ENCODE peak calls at places on chromosomes 7 and 10, in seven cellular contexts. V is heart right ventricle, O is small intestine, F is neural progenitor cell, Z is AG20443, T is H4, A is KG1. I is an unnamed sample.
A peak's percentile ranks its signal among the peaks of the same experiment; 100 is the strongest.

GRCh38 chr7:156021476-156021875 is 209.2 kb upstream of the SHH start:
- DNase-seq in V (no peak), O (no peak), F (no peak), Z (no peak), T (no peak), A (no peak), I (no peak)

GRCh38 chr10:29736325-29737208 is 101.8 kb upstream of the SVIL start:
- DNase-seq in V (peak; percentile 75), O (peak; percentile 56), F (peak; percentile 84), Z (peak; percentile 95), T (no peak), A (no peak), I (peak; percentile 73)

GRCh38 chr10:13615650-13616049 is 28.9 kb downstream of the PRPF18 start:
- DNase-seq in V (no peak), O (no peak), F (peak; percentile 48), Z (no peak), T (no peak), A (no peak), I (peak; percentile 20)

GRCh38 chr7:29564455-29565185 is 985 bp downstream of the PRR15 start:
- DNase-seq in V (peak; percentile 56), O (peak; percentile 71), F (peak; percentile 70), Z (peak; percentile 85), T (peak; percentile 78), A (no peak), I (peak; percentile 70)

GRCh38 chr7:143988986-143989745 is 11.0 kb upstream of the OR6B1 start:
- DNase-seq in V (no peak), O (no peak), F (no peak), Z (peak; percentile 58), T (no peak), A (no peak), I (no peak)

GRCh38 chr7:65554-65953 is 126.8 kb upstream of the FAM20C start:
- DNase-seq in V (no peak), O (no peak), F (no peak), Z (peak; percentile 69), T (no peak), A (no peak), I (no peak)

GRCh38 chr10:132489053-132489703 is 48.4 kb upstream of the INPP5A start:
- DNase-seq in V (no peak), O (no peak), F (no peak), Z (peak; percentile 89), T (no peak), A (no peak), I (no peak)

GRCh38 chr7:149790146-149790548 is 16.8 kb upstream of the ZNF467 start:
- DNase-seq in V (peak; percentile 61), O (no peak), F (peak; percentile 86), Z (peak; percentile 65), T (no peak), A (no peak), I (peak; percentile 86)

GRCh38 chr7:140033036-140033435 is 29.7 kb downstream of the PARP12 start:
- DNase-seq in V (no peak), O (no peak), F (no peak), Z (no peak), T (no peak), A (no peak), I (no peak)

GRCh38 chr10:12299222-12299973 is 49.9 kb upstream of the CAMK1D start:
- DNase-seq in V (no peak), O (no peak), F (no peak), Z (no peak), T (no peak), A (no peak), I (no peak)

GRCh38 chr10:91163269-91163708 is 57.2 kb upstream of the PCGF5 start:
- DNase-seq in V (peak; percentile 73), O (peak; percentile 69), F (peak; percentile 71), Z (peak; percentile 67), T (peak; percentile 22), A (peak; percentile 32), I (peak; percentile 69)

GRCh38 chr10:99685232-99686041 is 26.1 kb downstream of the ENTPD7 start:
- DNase-seq in V (no peak), O (peak; percentile 14), F (no peak), Z (no peak), T (no peak), A (peak; percentile 61), I (no peak)